ENCODE peak calls at places on chromosome 15, in seven cellular contexts. Y is cardiac muscle cell; O is IMR-90; N is lower lobe of right lung; A is left ventricle myocardium inferior; K is tibial artery; R is effector memory CD4-positive, alpha-beta T cell. G is an unnamed sample. For H3K9me3, the result is how much of the 10 kb centered on the place peaks cover.

GRCh38 chr15:73370151-73370550 is 1.4 kb upstream of the HCN4 start:
- DNase-seq in A (no peak), O (no peak), Y (no peak), K (no peak), N (no peak), R (no peak), G (no peak)

GRCh38 chr15:31089361-31090047 is 12.0 kb downstream of the TRPM1 start:
- DNase-seq in N (no peak), A (no peak), O (no peak), R (no peak), Y (no peak), K (no peak), G (no peak)

GRCh38 chr15:23539892-23540291 is 25.6 kb upstream of the MKRN3 start:
- DNase-seq in A (no peak), N (no peak), O (no peak), K (no peak), Y (no peak), R (no peak), G (no peak)

GRCh38 chr15:64596701-64597468 is 136.5 kb downstream of the ZNF609 start:
- DNase-seq in O (peak), Y (peak), N (no peak), A (no peak), R (peak), K (no peak), G (no peak)

GRCh38 chr15:43749690-43750345 is 3.6 kb downstream of the PDIA3 start:
- DNase-seq in Y (peak), R (peak), N (peak), A (no peak), O (no peak), K (no peak), G (no peak)

GRCh38 chr15:85280203-85280602 is 100.2 kb upstream of the AKAP13 start:
- DNase-seq in K (no peak), R (no peak), N (no peak), O (no peak), Y (no peak), A (no peak), G (no peak)

GRCh38 chr15:29140475-29141172 is 129.0 kb downstream of the NSMCE3 start:
- DNase-seq in O (no peak), R (no peak), Y (no peak), N (no peak), K (peak), A (no peak), G (no peak)

GRCh38 chr15:77481670-77482069 is 61.0 kb downstream of the HMG20A start:
- DNase-seq in A (no peak), O (no peak), Y (peak), N (no peak), K (no peak), R (no peak), G (no peak)

GRCh38 chr15:67143646-67144045 is 78.2 kb downstream of the SMAD3 start:
- DNase-seq in A (no peak), O (no peak), N (no peak), R (no peak), K (peak), Y (no peak), G (no peak)

GRCh38 chr15:47961401-47962090 is 159.2 kb upstream of the SLC24A5 start:
- DNase-seq in R (no peak), O (no peak), A (no peak), Y (no peak), N (no peak), K (no peak), G (no peak)

GRCh38 chr15:92087211-92087610 is 233.7 kb downstream of the SLCO3A1 start:
- DNase-seq in O (no peak), N (no peak), A (no peak), R (no peak), Y (no peak), K (no peak), G (no peak)

GRCh38 chr15:31487811-31488436 is 161.3 kb downstream of the KLF13 start:
- DNase-seq in R (no peak), Y (peak), O (peak), N (no peak), A (no peak), K (no peak), G (no peak)

GRCh38 chr15:29842290-29842689 is 20.0 kb upstream of the TJP1 start:
- DNase-seq in Y (no peak), O (no peak), N (no peak), K (no peak), A (no peak), R (no peak), G (no peak)

GRCh38 chr15:77013786-77014136 is 18.8 kb downstream of the PSTPIP1 start:
- DNase-seq in O (no peak), Y (no peak), A (no peak), R (peak), K (no peak), N (no peak), G (no peak)

GRCh38 chr15:25092661-25093060 is 137.9 kb downstream of the SNRPN start:
- DNase-seq in R (no peak), A (no peak), N (no peak), O (peak), K (no peak), Y (no peak), G (no peak)
- H3K9me3 ChIP-seq in R (under half), A (half or more), N (half or more), O (under half), K (under half), Y (under half), G (under half)

DNA sequence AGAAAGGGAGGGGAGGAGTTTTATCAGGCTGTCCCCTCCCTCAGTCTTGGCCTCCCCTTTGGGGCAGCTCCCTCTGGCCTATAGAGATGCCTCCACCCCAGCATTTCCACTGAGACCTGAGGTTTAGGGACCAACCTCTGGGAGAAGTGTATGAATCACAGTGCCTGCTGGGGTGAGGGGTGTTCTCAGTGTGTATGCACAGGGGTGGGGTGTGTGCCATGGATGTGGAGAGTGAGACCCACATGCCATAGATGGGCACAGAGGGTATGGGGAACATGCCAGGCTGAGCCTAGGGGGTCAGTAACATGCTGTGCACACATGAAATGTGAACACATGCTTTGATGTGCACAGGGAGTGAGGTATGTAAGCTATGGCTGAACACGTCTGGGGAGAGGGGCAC is 12.4 kb upstream of the ANKRD63 start:
- DNase-seq in N (no peak), R (no peak), K (no peak), O (no peak), A (no peak), Y (no peak), G (no peak)
- H3K27ac ChIP-seq in N (no peak), R (no peak), K (no peak), O (no peak), A (peak), Y (peak), G (no peak)

DNA sequence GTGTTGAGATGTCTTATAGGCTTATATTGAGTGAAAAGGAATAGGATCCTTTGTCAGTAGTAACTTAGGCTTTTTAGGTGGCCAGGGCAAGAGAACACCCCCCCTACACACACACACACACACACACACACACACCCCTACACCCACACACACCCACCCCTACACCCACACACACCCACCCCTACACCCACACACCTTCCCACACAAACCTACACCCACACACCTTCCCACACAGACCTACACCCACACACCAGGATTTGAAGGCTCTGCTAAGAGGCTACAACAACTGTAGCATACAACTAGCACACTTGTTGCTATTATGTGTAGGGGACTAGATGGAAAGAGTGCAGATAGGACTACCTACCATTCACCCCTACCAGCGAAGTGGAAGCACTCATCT is 172.6 kb downstream of the PGPEP1L start:
- DNase-seq in R (no peak), K (no peak), N (no peak), O (no peak), Y (no peak), A (no peak), G (no peak)
- H3K9me3 ChIP-seq in R (under half), K (under half), N (under half), O (under half), Y (under half), A (under half), G (under half)

DNA sequence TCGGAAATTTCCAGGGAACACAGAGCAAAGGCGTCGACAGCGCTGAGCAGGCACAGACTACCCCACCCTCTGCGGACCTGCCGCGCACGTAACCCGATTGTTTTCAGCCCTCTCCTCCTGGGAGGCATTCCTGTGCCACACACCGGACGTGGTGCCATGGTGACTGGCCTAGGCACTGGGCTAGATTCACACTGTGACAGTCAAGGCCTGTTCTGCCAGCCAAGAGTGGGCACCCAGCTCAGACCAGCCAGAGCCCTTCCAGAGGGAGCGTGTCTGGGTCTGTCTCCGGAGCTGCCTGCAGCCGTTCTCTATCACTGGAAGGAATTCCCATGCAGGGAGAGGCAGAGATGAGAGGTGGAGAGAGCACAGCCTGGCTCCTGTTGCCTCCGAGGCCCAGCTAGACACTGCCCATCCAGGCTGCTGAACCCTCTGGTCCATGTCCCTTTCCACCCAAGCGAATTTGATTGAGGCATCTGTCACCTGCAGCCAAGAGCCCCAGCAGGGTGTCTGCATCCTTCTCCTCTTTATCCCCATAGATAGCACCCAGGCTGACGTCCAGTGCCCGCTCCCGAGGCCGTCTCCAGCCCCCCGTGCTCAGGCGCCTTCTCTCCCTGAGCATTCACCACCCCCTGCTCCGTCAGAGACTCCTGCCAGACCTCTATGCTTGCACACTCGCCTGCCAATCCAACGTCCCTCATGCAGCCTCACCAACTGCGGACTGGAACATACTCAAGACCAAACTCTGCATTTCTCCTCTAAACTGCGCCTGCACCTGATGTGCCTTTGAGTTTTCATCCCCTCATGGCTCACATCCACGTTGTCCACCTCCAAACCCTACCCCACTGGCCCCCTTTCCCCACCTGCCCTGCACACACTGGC is 267.5 kb downstream of the OCA2 start:
- DNase-seq in N (no peak), A (no peak), K (no peak), R (no peak), Y (no peak), O (no peak), G (no peak)
- H3K27ac ChIP-seq in N (no peak), A (no peak), K (no peak), R (no peak), Y (no peak), O (no peak), G (no peak)

GRCh38 chr15:26073430-26074333 is 210.6 kb upstream of the ATP10A start:
- DNase-seq in N (no peak), O (no peak), A (no peak), R (no peak), Y (no peak), K (no peak), G (no peak)
- H3K9me3 ChIP-seq in N (under half), O (under half), A (under half), R (under half), Y (under half), K (under half), G (under half)

DNA sequence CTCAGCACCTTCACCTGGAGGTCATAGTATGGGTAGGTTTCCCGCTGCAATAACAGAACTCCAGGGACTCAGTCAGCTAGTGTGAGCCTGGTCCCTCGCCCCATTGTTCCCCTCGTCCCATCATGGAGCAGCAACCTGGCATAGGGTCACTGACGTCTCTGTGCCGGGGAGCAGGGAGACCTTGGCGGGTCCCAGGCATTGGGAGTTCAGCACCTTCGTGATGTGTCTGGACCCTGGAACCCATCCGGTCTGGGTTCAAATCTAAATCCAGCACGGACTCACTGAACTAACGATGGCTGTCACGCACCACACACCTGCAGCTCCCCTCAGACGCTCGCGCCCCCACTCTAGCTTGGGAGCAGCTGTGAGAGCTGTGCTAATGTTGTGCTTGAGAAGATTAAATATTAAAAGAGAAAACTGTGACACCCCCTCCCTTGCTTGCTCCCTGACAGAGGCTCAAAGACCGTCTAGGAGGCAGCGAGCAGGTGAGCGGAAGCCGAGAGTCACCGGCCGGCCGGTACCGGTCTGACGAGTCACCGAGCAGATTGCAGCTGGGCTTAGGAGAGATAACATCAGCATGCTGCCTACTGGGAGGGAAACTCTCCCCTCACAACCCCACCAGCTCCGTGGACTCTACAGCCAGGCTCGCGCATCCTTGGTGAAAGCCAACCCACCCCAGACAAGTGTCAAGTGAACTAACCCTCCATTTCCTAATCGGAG is 730 bp downstream of the PLA2G4F start:
- DNase-seq in A (no peak), O (no peak), K (peak), N (peak), Y (no peak), R (no peak), G (no peak)
- H3K27ac ChIP-seq in A (peak), O (no peak), K (no peak), N (peak), Y (peak), R (no peak), G (no peak)

GRCh38 chr15:58548308-58549012 is 116.7 kb downstream of the LIPC start:
- DNase-seq in N (no peak), A (no peak), O (no peak), Y (no peak), K (no peak), R (no peak), G (no peak)

GRCh38 chr15:58549013-58549779 is 117.4 kb downstream of the LIPC start:
- DNase-seq in A (no peak), Y (no peak), O (peak), N (no peak), K (no peak), R (no peak), G (no peak)

GRCh38 chr15:58551084-58551763 is 119.4 kb downstream of the LIPC start:
- DNase-seq in K (no peak), N (no peak), Y (no peak), O (no peak), A (no peak), R (no peak), G (no peak)

GRCh38 chr15:58547628-58548307 is 116.0 kb downstream of the LIPC start:
- DNase-seq in K (no peak), N (no peak), A (no peak), Y (no peak), O (no peak), R (no peak), G (no peak)

DNA sequence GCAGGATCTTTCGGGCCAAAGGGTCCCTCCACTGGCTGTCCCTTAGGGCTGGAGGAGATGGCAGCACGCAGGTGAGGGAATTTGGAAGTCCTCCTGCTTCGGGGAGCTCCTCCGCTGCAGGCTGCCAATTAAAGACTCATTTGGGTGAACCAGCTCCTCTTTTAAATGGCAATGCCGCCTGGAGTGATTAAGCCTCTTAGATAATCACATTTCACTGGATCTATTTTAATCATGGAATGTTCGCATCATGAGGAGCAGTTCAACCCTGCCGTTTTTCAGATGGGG is 117.9 kb downstream of the LIPC start:
- DNase-seq in K (no peak), A (no peak), O (no peak), R (no peak), Y (no peak), N (no peak), G (no peak)
- H3K9me3 ChIP-seq in K (under half), A (under half), O (under half), R (under half), Y (under half), N (under half), G (under half)

GRCh38 chr15:88396382-88396781 is 70.8 kb downstream of the MRPL46 start:
- DNase-seq in Y (no peak), N (no peak), A (no peak), R (no peak), K (no peak), O (no peak), G (no peak)
- H3K27ac ChIP-seq in Y (no peak), N (no peak), A (no peak), R (no peak), K (no peak), O (no peak), G (no peak)

DNA sequence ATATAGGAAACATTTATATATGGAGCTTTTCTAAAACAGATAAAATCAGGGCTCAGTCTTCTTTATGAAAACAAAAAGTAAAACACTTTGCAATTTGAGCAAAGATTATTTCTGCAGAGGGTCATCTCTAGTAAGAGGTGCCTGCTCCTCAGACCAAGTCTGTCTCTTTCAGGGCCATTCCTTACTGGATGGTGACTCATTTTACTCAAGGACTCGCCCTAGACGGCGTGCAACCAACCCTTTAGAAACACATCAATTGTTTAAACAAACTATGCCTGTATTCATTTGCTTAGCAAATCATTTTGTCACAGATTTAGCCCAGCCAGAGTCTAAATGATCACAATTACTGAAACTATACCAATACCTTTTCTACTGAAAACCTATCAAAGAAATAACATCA is 242.8 kb upstream of the ICE2 start:
- DNase-seq in N (no peak), R (no peak), O (peak), Y (peak), A (no peak), K (no peak), G (no peak)
- H3K9me3 ChIP-seq in N (under half), R (under half), O (under half), Y (under half), A (under half), K (under half), G (under half)